ENCODE peak calls at places on chromosome 13, in eight cellular contexts. K, D, A, W, Y, R, O and B are unnamed samples.

GRCh38 chr13:98563071-98563470 is 13.8 kb downstream of the STK24 start:
- DNase-seq in K (no peak), D (no peak), A (no peak), W (no peak), Y (no peak), R (no peak), O (no peak), B (no peak)

GRCh38 chr13:73355134-73355533 is 296.3 kb downstream of the KLF5 start:
- DNase-seq in K (no peak), D (no peak), A (no peak), W (no peak), Y (no peak), R (no peak), O (no peak), B (no peak)

GRCh38 chr13:51643114-51643881 is 59.0 kb downstream of the WDFY2 start:
- DNase-seq in K (no peak), D (no peak), A (peak), W (no peak), Y (no peak), R (no peak), O (peak), B (peak)

GRCh38 chr13:113742000-113742441 is 17.0 kb upstream of the TMEM255B start:
- DNase-seq in K (no peak), D (no peak), A (peak), W (peak), Y (no peak), R (peak), O (peak), B (peak)

GRCh38 chr13:112889351-112890290 is 79.4 kb upstream of the MCF2L start:
- DNase-seq in K (no peak), D (no peak), A (no peak), W (no peak), Y (no peak), R (no peak), O (no peak), B (no peak)

GRCh38 chr13:108915634-108916497 is 286.5 kb downstream of the MYO16 start:
- DNase-seq in K (peak), D (peak), A (peak), W (no peak), Y (peak), R (peak), O (peak), B (peak)

GRCh38 chr13:100124265-100124664 is 35.4 kb downstream of the PCCA start:
- DNase-seq in K (no peak), D (no peak), A (peak), W (no peak), Y (no peak), R (no peak), O (peak), B (peak)

GRCh38 chr13:23725922-23726321 is 155.7 kb downstream of the TNFRSF19 start:
- DNase-seq in K (no peak), D (no peak), A (no peak), W (no peak), Y (no peak), R (no peak), O (no peak), B (peak)

GRCh38 chr13:92775631-92776030 is 451.0 kb upstream of the GPC6 start:
- DNase-seq in K (no peak), D (no peak), A (no peak), W (no peak), Y (no peak), R (no peak), O (no peak), B (no peak)

GRCh38 chr13:41610426-41610825 is 153.1 kb downstream of the RGCC start:
- DNase-seq in K (no peak), D (no peak), A (peak), W (no peak), Y (no peak), R (peak), O (peak), B (peak)

GRCh38 chr13:51844862-51845573 is at the start of gene TMEM272:
- DNase-seq in K (no peak), D (no peak), A (peak), W (peak), Y (peak), R (peak), O (peak), B (peak)

GRCh38 chr13:76884571-76885202 is 1.5 kb downstream of the KCTD12 start:
- DNase-seq in K (no peak), D (no peak), A (peak), W (peak), Y (no peak), R (no peak), O (peak), B (peak)

GRCh38 chr13:54415753-54416366 is 1387.2 kb downstream of the OLFM4 start:
- DNase-seq in K (no peak), D (no peak), A (no peak), W (no peak), Y (no peak), R (no peak), O (no peak), B (no peak)

GRCh38 chr13:100234006-100234405 is 145.1 kb downstream of the PCCA start:
- DNase-seq in K (peak), D (no peak), A (no peak), W (no peak), Y (no peak), R (no peak), O (no peak), B (no peak)

GRCh38 chr13:74006666-74007065 is 127.5 kb downstream of the KLF12 start:
- DNase-seq in K (no peak), D (no peak), A (no peak), W (no peak), Y (no peak), R (no peak), O (no peak), B (no peak)

GRCh38 chr13:97493471-97493870 is 59.5 kb downstream of the RAP2A start:
- DNase-seq in K (peak), D (no peak), A (no peak), W (no peak), Y (no peak), R (no peak), O (no peak), B (no peak)

GRCh38 chr13:23443878-23444277 is 10.4 kb upstream of the SACS start:
- DNase-seq in K (no peak), D (no peak), A (no peak), W (no peak), Y (no peak), R (no peak), O (no peak), B (peak)

GRCh38 chr13:87498681-87499080 is 172.5 kb upstream of the SLITRK5 start:
- DNase-seq in K (no peak), D (no peak), A (peak), W (no peak), Y (no peak), R (no peak), O (peak), B (no peak)

GRCh38 chr13:42707003-42707402 is 74.4 kb upstream of the FAM216B start:
- DNase-seq in K (no peak), D (no peak), A (peak), W (no peak), Y (no peak), R (no peak), O (no peak), B (peak)

GRCh38 chr13:64154514-64154913 is 2738.9 kb upstream of the PCDH20 start:
- DNase-seq in K (no peak), D (no peak), A (peak), W (no peak), Y (no peak), R (no peak), O (peak), B (peak)

GRCh38 chr13:35139591-35139990 is 197.5 kb downstream of the NBEA start:
- DNase-seq in K (no peak), D (no peak), A (peak), W (no peak), Y (no peak), R (no peak), O (peak), B (peak)

GRCh38 chr13:46992383-46992952 is 95.6 kb upstream of the HTR2A start:
- DNase-seq in K (no peak), D (no peak), A (no peak), W (no peak), Y (no peak), R (no peak), O (peak), B (peak)

GRCh38 chr13:62360609-62361008 is 945.0 kb upstream of the PCDH20 start:
- DNase-seq in K (peak), D (no peak), A (no peak), W (no peak), Y (no peak), R (no peak), O (no peak), B (no peak)

GRCh38 chr13:106352850-106353249 is 182.6 kb downstream of the EFNB2 start:
- DNase-seq in K (no peak), D (no peak), A (peak), W (no peak), Y (no peak), R (no peak), O (peak), B (no peak)

GRCh38 chr13:27270594-27271520 is at the start of gene RASL11A:
- DNase-seq in K (peak), D (peak), A (peak), W (peak), Y (peak), R (peak), O (peak), B (peak)

GRCh38 chr13:44271915-44272341 is 101.7 kb upstream of the SERP2 start:
- DNase-seq in K (no peak), D (no peak), A (no peak), W (no peak), Y (peak), R (no peak), O (no peak), B (no peak)

GRCh38 chr13:110616103-110617101 is 1.1 kb downstream of the NAXD start:
- DNase-seq in K (no peak), D (peak), A (peak), W (peak), Y (no peak), R (no peak), O (peak), B (peak)

GRCh38 chr13:67139551-67139950 is 90.6 kb downstream of the PCDH9 start:
- DNase-seq in K (no peak), D (no peak), A (no peak), W (no peak), Y (no peak), R (no peak), O (no peak), B (no peak)

GRCh38 chr13:65965496-65965895 is 1264.6 kb downstream of the PCDH9 start:
- DNase-seq in K (no peak), D (no peak), A (peak), W (no peak), Y (no peak), R (no peak), O (peak), B (peak)

GRCh38 chr13:113348591-113348990 is 15.3 kb downstream of the GRTP1 start:
- DNase-seq in K (no peak), D (no peak), A (no peak), W (no peak), Y (no peak), R (no peak), O (no peak), B (no peak)

GRCh38 chr13:79149210-79149609 is 256.8 kb downstream of the RBM26 start:
- DNase-seq in K (no peak), D (no peak), A (no peak), W (no peak), Y (no peak), R (no peak), O (no peak), B (no peak)

GRCh38 chr13:74886496-74886895 is 595.5 kb downstream of the TBC1D4 start:
- DNase-seq in K (no peak), D (no peak), A (peak), W (no peak), Y (no peak), R (no peak), O (peak), B (no peak)